ENCODE peak calls at places on chromosomes 4 and X, in ten cellular contexts. One of them, this sample, is unnamed.

GRCh38 chrX:25597561-25597960 is 540.6 kb upstream of the MAGEB18 start:
- DNase-seq in Caco-2: no peak
- DNase-seq in kidney epithelial cell: no peak
- DNase-seq in PC-3: no peak
- DNase-seq in dorsolateral prefrontal cortex: no peak
- DNase-seq in gastrocnemius medialis: no peak
- DNase-seq in mammary epithelial cell: no peak
- DNase-seq in AG04449: no peak
- DNase-seq in upper lobe of right lung: no peak
- DNase-seq in ovary: no peak
- DNase-seq in this sample: peak; percentile 20

GRCh38 chr4:39621582-39621981 is 17.1 kb downstream of the SMIM14 start:
- DNase-seq in Caco-2: peak; percentile 73
- DNase-seq in kidney epithelial cell: peak; percentile 56
- DNase-seq in PC-3: peak; percentile 75
- DNase-seq in dorsolateral prefrontal cortex: no peak
- DNase-seq in gastrocnemius medialis: peak; percentile 65
- DNase-seq in mammary epithelial cell: peak; percentile 11
- DNase-seq in AG04449: no peak
- DNase-seq in upper lobe of right lung: no peak
- DNase-seq in ovary: peak; percentile 74
- DNase-seq in this sample: peak; percentile 71

GRCh38 chr4:184267673-184268573 is 50.2 kb upstream of the ENPP6 start:
- DNase-seq in Caco-2: peak; percentile 50
- DNase-seq in kidney epithelial cell: peak; percentile 57
- DNase-seq in PC-3: peak; percentile 65
- DNase-seq in dorsolateral prefrontal cortex: no peak
- DNase-seq in gastrocnemius medialis: peak; percentile 20
- DNase-seq in mammary epithelial cell: peak; percentile 86
- DNase-seq in AG04449: peak; percentile 92
- DNase-seq in upper lobe of right lung: peak; percentile 72
- DNase-seq in ovary: no peak
- DNase-seq in this sample: peak; percentile 86

GRCh38 chr4:128386761-128387599 is 99.4 kb upstream of the PGRMC2 start:
- DNase-seq in Caco-2: no peak
- DNase-seq in kidney epithelial cell: peak; percentile 91
- DNase-seq in PC-3: peak; percentile 82
- DNase-seq in dorsolateral prefrontal cortex: peak; percentile 93
- DNase-seq in gastrocnemius medialis: peak; percentile 97
- DNase-seq in mammary epithelial cell: peak; percentile 83
- DNase-seq in AG04449: peak; percentile 91
- DNase-seq in upper lobe of right lung: peak; percentile 76
- DNase-seq in ovary: peak; percentile 94
- DNase-seq in this sample: peak; percentile 97

GRCh38 chr4:84582988-84583870 is at the start of gene CDS1:
- DNase-seq in Caco-2: peak; percentile 48
- DNase-seq in kidney epithelial cell: no peak
- DNase-seq in PC-3: peak; percentile 46
- DNase-seq in dorsolateral prefrontal cortex: peak; percentile 53
- DNase-seq in gastrocnemius medialis: no peak
- DNase-seq in mammary epithelial cell: peak; percentile 54
- DNase-seq in AG04449: no peak
- DNase-seq in upper lobe of right lung: peak; percentile 93
- DNase-seq in ovary: peak; percentile 46
- DNase-seq in this sample: no peak

GRCh38 chr4:88104902-88105610 is 53.4 kb downstream of the ABCG2 start:
- DNase-seq in Caco-2: no peak
- DNase-seq in kidney epithelial cell: peak; percentile 44
- DNase-seq in PC-3: peak; percentile 91
- DNase-seq in dorsolateral prefrontal cortex: no peak
- DNase-seq in gastrocnemius medialis: no peak
- DNase-seq in mammary epithelial cell: peak; percentile 87
- DNase-seq in AG04449: peak; percentile 34
- DNase-seq in upper lobe of right lung: no peak
- DNase-seq in ovary: no peak
- DNase-seq in this sample: peak; percentile 68

GRCh38 chrX:44795945-44796450 is 47.8 kb upstream of the DUSP21 start:
- DNase-seq in Caco-2: no peak
- DNase-seq in kidney epithelial cell: no peak
- DNase-seq in PC-3: no peak
- DNase-seq in dorsolateral prefrontal cortex: no peak
- DNase-seq in gastrocnemius medialis: no peak
- DNase-seq in mammary epithelial cell: no peak
- DNase-seq in AG04449: no peak
- DNase-seq in upper lobe of right lung: no peak
- DNase-seq in ovary: no peak
- DNase-seq in this sample: no peak

GRCh38 chrX:63503541-63503940 is 152.4 kb upstream of the SPIN4 start:
- DNase-seq in Caco-2: no peak
- DNase-seq in kidney epithelial cell: no peak
- DNase-seq in PC-3: peak; percentile 35
- DNase-seq in dorsolateral prefrontal cortex: no peak
- DNase-seq in gastrocnemius medialis: no peak
- DNase-seq in mammary epithelial cell: peak; percentile 5
- DNase-seq in AG04449: no peak
- DNase-seq in upper lobe of right lung: no peak
- DNase-seq in ovary: no peak
- DNase-seq in this sample: no peak

GRCh38 chr4:118968006-118968405 is 79.4 kb downstream of the SYNPO2 start:
- DNase-seq in Caco-2: no peak
- DNase-seq in kidney epithelial cell: peak; percentile 71
- DNase-seq in PC-3: peak; percentile 21
- DNase-seq in dorsolateral prefrontal cortex: no peak
- DNase-seq in gastrocnemius medialis: peak; percentile 91
- DNase-seq in mammary epithelial cell: peak; percentile 48
- DNase-seq in AG04449: peak; percentile 78
- DNase-seq in upper lobe of right lung: no peak
- DNase-seq in ovary: peak; percentile 61
- DNase-seq in this sample: peak; percentile 85

GRCh38 chr4:158538176-158538575 is 16.5 kb downstream of the RXFP1 start:
- DNase-seq in Caco-2: no peak
- DNase-seq in kidney epithelial cell: no peak
- DNase-seq in PC-3: no peak
- DNase-seq in dorsolateral prefrontal cortex: peak; percentile 48
- DNase-seq in gastrocnemius medialis: no peak
- DNase-seq in mammary epithelial cell: peak; percentile 68
- DNase-seq in AG04449: no peak
- DNase-seq in upper lobe of right lung: no peak
- DNase-seq in ovary: no peak
- DNase-seq in this sample: peak; percentile 14

GRCh38 chr4:173367946-173368345 is 2.8 kb upstream of the SAP30 start:
- DNase-seq in Caco-2: no peak
- DNase-seq in kidney epithelial cell: no peak
- DNase-seq in PC-3: peak; percentile 23
- DNase-seq in dorsolateral prefrontal cortex: no peak
- DNase-seq in gastrocnemius medialis: no peak
- DNase-seq in mammary epithelial cell: peak; percentile 15
- DNase-seq in AG04449: no peak
- DNase-seq in upper lobe of right lung: no peak
- DNase-seq in ovary: no peak
- DNase-seq in this sample: no peak

GRCh38 chr4:62449538-62449937 is 1249.4 kb downstream of the ADGRL3 start:
- DNase-seq in Caco-2: no peak
- DNase-seq in kidney epithelial cell: no peak
- DNase-seq in PC-3: no peak
- DNase-seq in dorsolateral prefrontal cortex: no peak
- DNase-seq in gastrocnemius medialis: no peak
- DNase-seq in mammary epithelial cell: no peak
- DNase-seq in AG04449: no peak
- DNase-seq in upper lobe of right lung: no peak
- DNase-seq in ovary: no peak
- DNase-seq in this sample: no peak

GRCh38 chr4:170008376-170008775 is 17.8 kb downstream of the MFAP3L start:
- DNase-seq in Caco-2: no peak
- DNase-seq in kidney epithelial cell: no peak
- DNase-seq in PC-3: no peak
- DNase-seq in dorsolateral prefrontal cortex: no peak
- DNase-seq in gastrocnemius medialis: no peak
- DNase-seq in mammary epithelial cell: peak; percentile 8
- DNase-seq in AG04449: no peak
- DNase-seq in upper lobe of right lung: no peak
- DNase-seq in ovary: no peak
- DNase-seq in this sample: no peak

GRCh38 chr4:55762815-55763214 is 56.8 kb upstream of the EXOC1L start:
- DNase-seq in Caco-2: no peak
- DNase-seq in kidney epithelial cell: no peak
- DNase-seq in PC-3: no peak
- DNase-seq in dorsolateral prefrontal cortex: no peak
- DNase-seq in gastrocnemius medialis: no peak
- DNase-seq in mammary epithelial cell: no peak
- DNase-seq in AG04449: no peak
- DNase-seq in upper lobe of right lung: no peak
- DNase-seq in ovary: no peak
- DNase-seq in this sample: peak; percentile 17

GRCh38 chr4:24537025-24537424 is 47.3 kb downstream of the DHX15 start:
- DNase-seq in Caco-2: no peak
- DNase-seq in kidney epithelial cell: no peak
- DNase-seq in PC-3: no peak
- DNase-seq in dorsolateral prefrontal cortex: no peak
- DNase-seq in gastrocnemius medialis: no peak
- DNase-seq in mammary epithelial cell: no peak
- DNase-seq in AG04449: no peak
- DNase-seq in upper lobe of right lung: peak; percentile 27
- DNase-seq in ovary: no peak
- DNase-seq in this sample: no peak

GRCh38 chr4:37749398-37749988 is 63.3 kb upstream of the RELL1 start:
- DNase-seq in Caco-2: no peak
- DNase-seq in kidney epithelial cell: no peak
- DNase-seq in PC-3: no peak
- DNase-seq in dorsolateral prefrontal cortex: no peak
- DNase-seq in gastrocnemius medialis: no peak
- DNase-seq in mammary epithelial cell: no peak
- DNase-seq in AG04449: no peak
- DNase-seq in upper lobe of right lung: no peak
- DNase-seq in ovary: no peak
- DNase-seq in this sample: no peak

GRCh38 chr4:95204873-95205272 is 343.9 kb downstream of the UNC5C start:
- DNase-seq in Caco-2: no peak
- DNase-seq in kidney epithelial cell: no peak
- DNase-seq in PC-3: peak; percentile 34
- DNase-seq in dorsolateral prefrontal cortex: no peak
- DNase-seq in gastrocnemius medialis: no peak
- DNase-seq in mammary epithelial cell: peak; percentile 3
- DNase-seq in AG04449: no peak
- DNase-seq in upper lobe of right lung: no peak
- DNase-seq in ovary: no peak
- DNase-seq in this sample: no peak

GRCh38 chrX:67612231-67612630 is 68.4 kb downstream of the AR start:
- DNase-seq in Caco-2: no peak
- DNase-seq in kidney epithelial cell: no peak
- DNase-seq in PC-3: no peak
- DNase-seq in dorsolateral prefrontal cortex: no peak
- DNase-seq in gastrocnemius medialis: no peak
- DNase-seq in mammary epithelial cell: no peak
- DNase-seq in AG04449: no peak
- DNase-seq in upper lobe of right lung: no peak
- DNase-seq in ovary: no peak
- DNase-seq in this sample: peak; percentile 54

GRCh38 chrX:37348237-37349130 is 680 bp upstream of the PRRG1 start:
- DNase-seq in Caco-2: no peak
- DNase-seq in kidney epithelial cell: no peak
- DNase-seq in PC-3: peak; percentile 10
- DNase-seq in dorsolateral prefrontal cortex: no peak
- DNase-seq in gastrocnemius medialis: no peak
- DNase-seq in mammary epithelial cell: no peak
- DNase-seq in AG04449: no peak
- DNase-seq in upper lobe of right lung: no peak
- DNase-seq in ovary: no peak
- DNase-seq in this sample: no peak
- H3K4me3 ChIP-seq in Caco-2: peak overlapping the region; percentile 88
- H3K4me3 ChIP-seq in kidney epithelial cell: peak overlapping the region; percentile 81
- H3K4me3 ChIP-seq in PC-3: peak overlapping the region; percentile 98
- H3K4me3 ChIP-seq in dorsolateral prefrontal cortex: peak overlapping the region; percentile 59
- H3K4me3 ChIP-seq in gastrocnemius medialis: peak overlapping the region; percentile 68
- H3K4me3 ChIP-seq in mammary epithelial cell: peak overlapping the region; percentile 51
- H3K4me3 ChIP-seq in AG04449: peak overlapping the region; percentile 51
- H3K4me3 ChIP-seq in upper lobe of right lung: peak overlapping the region; percentile 60
- H3K4me3 ChIP-seq in ovary: peak overlapping the region; percentile 65
- H3K4me3 ChIP-seq in this sample: peak overlapping the region; percentile 43

GRCh38 chrX:88613338-88613737 is 133.7 kb upstream of the CPXCR1 start:
- DNase-seq in Caco-2: no peak
- DNase-seq in kidney epithelial cell: no peak
- DNase-seq in PC-3: peak; percentile 45
- DNase-seq in dorsolateral prefrontal cortex: no peak
- DNase-seq in gastrocnemius medialis: no peak
- DNase-seq in mammary epithelial cell: no peak
- DNase-seq in AG04449: no peak
- DNase-seq in upper lobe of right lung: no peak
- DNase-seq in ovary: no peak
- DNase-seq in this sample: no peak

GRCh38 chrX:88612870-88613329 is 134.1 kb upstream of the CPXCR1 start:
- DNase-seq in Caco-2: no peak
- DNase-seq in kidney epithelial cell: no peak
- DNase-seq in PC-3: peak; percentile 7
- DNase-seq in dorsolateral prefrontal cortex: no peak
- DNase-seq in gastrocnemius medialis: no peak
- DNase-seq in mammary epithelial cell: no peak
- DNase-seq in AG04449: no peak
- DNase-seq in upper lobe of right lung: no peak
- DNase-seq in ovary: no peak
- DNase-seq in this sample: no peak
- H3K4me3 ChIP-seq in Caco-2: peak overlapping the region; percentile 14
- H3K4me3 ChIP-seq in kidney epithelial cell: no peak overlapping the region
- H3K4me3 ChIP-seq in PC-3: peak overlapping the region; percentile 31
- H3K4me3 ChIP-seq in dorsolateral prefrontal cortex: peak overlapping the region; percentile 1
- H3K4me3 ChIP-seq in gastrocnemius medialis: no peak overlapping the region
- H3K4me3 ChIP-seq in mammary epithelial cell: no peak overlapping the region
- H3K4me3 ChIP-seq in AG04449: no peak overlapping the region
- H3K4me3 ChIP-seq in upper lobe of right lung: no peak overlapping the region
- H3K4me3 ChIP-seq in ovary: no peak overlapping the region
- H3K4me3 ChIP-seq in this sample: no peak overlapping the region

DNA sequence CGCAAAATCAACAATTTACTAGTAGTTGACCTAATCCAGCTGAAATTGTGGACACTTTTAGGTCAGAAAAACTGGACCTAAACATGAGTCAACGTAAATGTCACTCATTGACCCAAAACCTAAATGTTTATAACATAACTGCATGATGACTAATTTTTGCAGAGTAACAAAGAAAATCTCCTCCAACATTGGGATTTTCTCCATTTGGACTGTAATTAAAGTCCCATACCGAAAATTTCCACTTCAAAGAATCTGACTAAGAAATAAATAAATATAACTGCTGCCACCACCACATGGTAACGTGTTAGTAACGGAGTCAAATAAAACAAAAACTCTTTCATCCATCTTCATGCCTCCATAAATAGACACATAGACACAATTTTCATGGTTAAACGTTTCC is 1.9 kb downstream of the ADGRA3 start:
- DNase-seq in Caco-2: no peak
- DNase-seq in kidney epithelial cell: peak; percentile 58
- DNase-seq in PC-3: peak; percentile 81
- DNase-seq in dorsolateral prefrontal cortex: no peak
- DNase-seq in gastrocnemius medialis: no peak
- DNase-seq in mammary epithelial cell: peak; percentile 52
- DNase-seq in AG04449: no peak
- DNase-seq in upper lobe of right lung: no peak
- DNase-seq in ovary: no peak
- DNase-seq in this sample: no peak
- H3K4me3 ChIP-seq in Caco-2: peak overlapping the region; percentile 60
- H3K4me3 ChIP-seq in kidney epithelial cell: peak overlapping the region; percentile 66
- H3K4me3 ChIP-seq in PC-3: peak overlapping the region; percentile 72
- H3K4me3 ChIP-seq in dorsolateral prefrontal cortex: peak overlapping the region; percentile 56
- H3K4me3 ChIP-seq in gastrocnemius medialis: peak overlapping the region; percentile 79
- H3K4me3 ChIP-seq in mammary epithelial cell: peak overlapping the region; percentile 70
- H3K4me3 ChIP-seq in AG04449: peak overlapping the region; percentile 76
- H3K4me3 ChIP-seq in upper lobe of right lung: peak overlapping the region; percentile 65
- H3K4me3 ChIP-seq in ovary: no peak overlapping the region
- H3K4me3 ChIP-seq in this sample: peak overlapping the region; percentile 70

GRCh38 chrX:20149326-20149725 is 7.7 kb upstream of the EIF1AX start:
- DNase-seq in Caco-2: no peak
- DNase-seq in kidney epithelial cell: no peak
- DNase-seq in PC-3: no peak
- DNase-seq in dorsolateral prefrontal cortex: no peak
- DNase-seq in gastrocnemius medialis: no peak
- DNase-seq in mammary epithelial cell: no peak
- DNase-seq in AG04449: no peak
- DNase-seq in upper lobe of right lung: no peak
- DNase-seq in ovary: no peak
- DNase-seq in this sample: no peak
- H3K4me3 ChIP-seq in Caco-2: no peak overlapping the region
- H3K4me3 ChIP-seq in kidney epithelial cell: no peak overlapping the region
- H3K4me3 ChIP-seq in PC-3: no peak overlapping the region
- H3K4me3 ChIP-seq in dorsolateral prefrontal cortex: no peak overlapping the region
- H3K4me3 ChIP-seq in gastrocnemius medialis: no peak overlapping the region
- H3K4me3 ChIP-seq in mammary epithelial cell: no peak overlapping the region
- H3K4me3 ChIP-seq in AG04449: no peak overlapping the region
- H3K4me3 ChIP-seq in upper lobe of right lung: no peak overlapping the region
- H3K4me3 ChIP-seq in ovary: no peak overlapping the region
- H3K4me3 ChIP-seq in this sample: no peak overlapping the region

This sample was measured in skeletal muscle cell.